ENCODE peak calls at places on chromosomes 6 and 20, in nine cellular contexts. One of them, this sample, is unnamed.

GRCh38 chr6:68032217-68032616 is 602.9 kb upstream of the ADGRB3 start:
- DNase-seq in neural progenitor cell: no peak
- DNase-seq in heart left ventricle: no peak
- DNase-seq in adrenal gland: no peak
- DNase-seq in CD8-positive, alpha-beta T cell: no peak
- DNase-seq in kidney: no peak
- DNase-seq in ovary: no peak
- DNase-seq in astrocyte of the spinal cord: no peak
- DNase-seq in PC-9: no peak
- DNase-seq in this sample: no peak

GRCh38 chr20:59564171-59564570 is 40.2 kb upstream of the PHACTR3 start:
- DNase-seq in neural progenitor cell: no peak
- DNase-seq in heart left ventricle: no peak
- DNase-seq in adrenal gland: no peak
- DNase-seq in CD8-positive, alpha-beta T cell: no peak
- DNase-seq in kidney: peak
- DNase-seq in ovary: no peak
- DNase-seq in astrocyte of the spinal cord: no peak
- DNase-seq in PC-9: peak
- DNase-seq in this sample: no peak

GRCh38 chr20:62141397-62142251 is 1.6 kb downstream of the PSMA7 start:
- DNase-seq in neural progenitor cell: peak
- DNase-seq in heart left ventricle: no peak
- DNase-seq in adrenal gland: no peak
- DNase-seq in CD8-positive, alpha-beta T cell: peak
- DNase-seq in kidney: no peak
- DNase-seq in ovary: no peak
- DNase-seq in astrocyte of the spinal cord: peak
- DNase-seq in PC-9: peak
- DNase-seq in this sample: no peak

GRCh38 chr6:161417712-161418457 is 144.0 kb upstream of the AGPAT4 start:
- DNase-seq in neural progenitor cell: peak
- DNase-seq in heart left ventricle: peak
- DNase-seq in adrenal gland: no peak
- DNase-seq in CD8-positive, alpha-beta T cell: no peak
- DNase-seq in kidney: no peak
- DNase-seq in ovary: peak
- DNase-seq in astrocyte of the spinal cord: peak
- DNase-seq in PC-9: no peak
- DNase-seq in this sample: no peak

GRCh38 chr6:138559153-138559552 is 59.9 kb upstream of the NHSL1 start:
- DNase-seq in neural progenitor cell: no peak
- DNase-seq in heart left ventricle: no peak
- DNase-seq in adrenal gland: no peak
- DNase-seq in CD8-positive, alpha-beta T cell: no peak
- DNase-seq in kidney: no peak
- DNase-seq in ovary: no peak
- DNase-seq in astrocyte of the spinal cord: no peak
- DNase-seq in PC-9: no peak
- DNase-seq in this sample: no peak

GRCh38 chr6:1135726-1136414 is 176.0 kb upstream of the FOXQ1 start:
- DNase-seq in neural progenitor cell: no peak
- DNase-seq in heart left ventricle: no peak
- DNase-seq in adrenal gland: no peak
- DNase-seq in CD8-positive, alpha-beta T cell: no peak
- DNase-seq in kidney: no peak
- DNase-seq in ovary: no peak
- DNase-seq in astrocyte of the spinal cord: no peak
- DNase-seq in PC-9: no peak
- DNase-seq in this sample: no peak

GRCh38 chr6:136774228-136775041 is 17.8 kb downstream of the MAP3K5 start:
- DNase-seq in neural progenitor cell: no peak
- DNase-seq in heart left ventricle: no peak
- DNase-seq in adrenal gland: no peak
- DNase-seq in CD8-positive, alpha-beta T cell: no peak
- DNase-seq in kidney: no peak
- DNase-seq in ovary: no peak
- DNase-seq in astrocyte of the spinal cord: peak
- DNase-seq in PC-9: peak
- DNase-seq in this sample: no peak

GRCh38 chr6:701696-702479 is 8.9 kb upstream of the EXOC2 start:
- DNase-seq in neural progenitor cell: peak
- DNase-seq in heart left ventricle: no peak
- DNase-seq in adrenal gland: no peak
- DNase-seq in CD8-positive, alpha-beta T cell: no peak
- DNase-seq in kidney: no peak
- DNase-seq in ovary: no peak
- DNase-seq in astrocyte of the spinal cord: no peak
- DNase-seq in PC-9: no peak
- DNase-seq in this sample: no peak

GRCh38 chr6:101395345-101395744 is 1.8 kb downstream of the GRIK2 start:
- DNase-seq in neural progenitor cell: no peak
- DNase-seq in heart left ventricle: no peak
- DNase-seq in adrenal gland: no peak
- DNase-seq in CD8-positive, alpha-beta T cell: no peak
- DNase-seq in kidney: no peak
- DNase-seq in ovary: no peak
- DNase-seq in astrocyte of the spinal cord: no peak
- DNase-seq in PC-9: no peak
- DNase-seq in this sample: no peak

GRCh38 chr6:45105170-45105820 is 222.8 kb upstream of the RUNX2 start:
- DNase-seq in neural progenitor cell: no peak
- DNase-seq in heart left ventricle: no peak
- DNase-seq in adrenal gland: no peak
- DNase-seq in CD8-positive, alpha-beta T cell: no peak
- DNase-seq in kidney: no peak
- DNase-seq in ovary: no peak
- DNase-seq in astrocyte of the spinal cord: peak
- DNase-seq in PC-9: no peak
- DNase-seq in this sample: no peak

GRCh38 chr20:51306521-51307358 is 235.8 kb downstream of the NFATC2 start:
- DNase-seq in neural progenitor cell: peak
- DNase-seq in heart left ventricle: peak
- DNase-seq in adrenal gland: peak
- DNase-seq in CD8-positive, alpha-beta T cell: peak
- DNase-seq in kidney: peak
- DNase-seq in ovary: peak
- DNase-seq in astrocyte of the spinal cord: peak
- DNase-seq in PC-9: no peak
- DNase-seq in this sample: peak

GRCh38 chr6:142878407-142878806 is 66.6 kb downstream of the HIVEP2 start:
- DNase-seq in neural progenitor cell: no peak
- DNase-seq in heart left ventricle: no peak
- DNase-seq in adrenal gland: no peak
- DNase-seq in CD8-positive, alpha-beta T cell: no peak
- DNase-seq in kidney: no peak
- DNase-seq in ovary: no peak
- DNase-seq in astrocyte of the spinal cord: no peak
- DNase-seq in PC-9: no peak
- DNase-seq in this sample: no peak

GRCh38 chr6:112061605-112062004 is 7.7 kb downstream of the CCN6 start:
- DNase-seq in neural progenitor cell: no peak
- DNase-seq in heart left ventricle: no peak
- DNase-seq in adrenal gland: no peak
- DNase-seq in CD8-positive, alpha-beta T cell: no peak
- DNase-seq in kidney: no peak
- DNase-seq in ovary: no peak
- DNase-seq in astrocyte of the spinal cord: peak
- DNase-seq in PC-9: peak
- DNase-seq in this sample: no peak

GRCh38 chr6:167255918-167256553 is 35.1 kb upstream of the UNC93A start:
- DNase-seq in neural progenitor cell: no peak
- DNase-seq in heart left ventricle: no peak
- DNase-seq in adrenal gland: no peak
- DNase-seq in CD8-positive, alpha-beta T cell: no peak
- DNase-seq in kidney: no peak
- DNase-seq in ovary: no peak
- DNase-seq in astrocyte of the spinal cord: no peak
- DNase-seq in PC-9: no peak
- DNase-seq in this sample: no peak

GRCh38 chr6:167247814-167248595 is 43.1 kb upstream of the UNC93A start:
- DNase-seq in neural progenitor cell: no peak
- DNase-seq in heart left ventricle: no peak
- DNase-seq in adrenal gland: no peak
- DNase-seq in CD8-positive, alpha-beta T cell: no peak
- DNase-seq in kidney: no peak
- DNase-seq in ovary: no peak
- DNase-seq in astrocyte of the spinal cord: no peak
- DNase-seq in PC-9: no peak
- DNase-seq in this sample: no peak

GRCh38 chr6:167252271-167252670 is 38.8 kb upstream of the UNC93A start:
- DNase-seq in neural progenitor cell: no peak
- DNase-seq in heart left ventricle: no peak
- DNase-seq in adrenal gland: no peak
- DNase-seq in CD8-positive, alpha-beta T cell: no peak
- DNase-seq in kidney: no peak
- DNase-seq in ovary: no peak
- DNase-seq in astrocyte of the spinal cord: no peak
- DNase-seq in PC-9: no peak
- DNase-seq in this sample: no peak
- H3K4me3 ChIP-seq in neural progenitor cell: no peak
- H3K4me3 ChIP-seq in heart left ventricle: no peak
- H3K4me3 ChIP-seq in adrenal gland: no peak
- H3K4me3 ChIP-seq in CD8-positive, alpha-beta T cell: no peak
- H3K4me3 ChIP-seq in kidney: no peak
- H3K4me3 ChIP-seq in ovary: no peak
- H3K4me3 ChIP-seq in astrocyte of the spinal cord: no peak
- H3K4me3 ChIP-seq in PC-9: no peak
- H3K4me3 ChIP-seq in this sample: no peak

GRCh38 chr20:36431604-36432003 is 109.7 kb upstream of the MYL9 start:
- DNase-seq in neural progenitor cell: no peak
- DNase-seq in heart left ventricle: no peak
- DNase-seq in adrenal gland: no peak
- DNase-seq in CD8-positive, alpha-beta T cell: no peak
- DNase-seq in kidney: no peak
- DNase-seq in ovary: no peak
- DNase-seq in astrocyte of the spinal cord: no peak
- DNase-seq in PC-9: no peak
- DNase-seq in this sample: no peak
- H3K4me3 ChIP-seq in neural progenitor cell: no peak
- H3K4me3 ChIP-seq in heart left ventricle: no peak
- H3K4me3 ChIP-seq in adrenal gland: no peak
- H3K4me3 ChIP-seq in CD8-positive, alpha-beta T cell: no peak
- H3K4me3 ChIP-seq in kidney: no peak
- H3K4me3 ChIP-seq in ovary: no peak
- H3K4me3 ChIP-seq in astrocyte of the spinal cord: no peak
- H3K4me3 ChIP-seq in PC-9: no peak
- H3K4me3 ChIP-seq in this sample: no peak

GRCh38 chr6:5132741-5133140 is 47.6 kb downstream of the PPP1R3G start:
- DNase-seq in neural progenitor cell: peak
- DNase-seq in heart left ventricle: peak
- DNase-seq in adrenal gland: peak
- DNase-seq in CD8-positive, alpha-beta T cell: no peak
- DNase-seq in kidney: peak
- DNase-seq in ovary: peak
- DNase-seq in astrocyte of the spinal cord: peak
- DNase-seq in PC-9: no peak
- DNase-seq in this sample: peak
- H3K4me3 ChIP-seq in neural progenitor cell: peak
- H3K4me3 ChIP-seq in heart left ventricle: peak
- H3K4me3 ChIP-seq in adrenal gland: no peak
- H3K4me3 ChIP-seq in CD8-positive, alpha-beta T cell: no peak
- H3K4me3 ChIP-seq in kidney: no peak
- H3K4me3 ChIP-seq in ovary: peak
- H3K4me3 ChIP-seq in astrocyte of the spinal cord: no peak
- H3K4me3 ChIP-seq in PC-9: no peak
- H3K4me3 ChIP-seq in this sample: no peak

DNA sequence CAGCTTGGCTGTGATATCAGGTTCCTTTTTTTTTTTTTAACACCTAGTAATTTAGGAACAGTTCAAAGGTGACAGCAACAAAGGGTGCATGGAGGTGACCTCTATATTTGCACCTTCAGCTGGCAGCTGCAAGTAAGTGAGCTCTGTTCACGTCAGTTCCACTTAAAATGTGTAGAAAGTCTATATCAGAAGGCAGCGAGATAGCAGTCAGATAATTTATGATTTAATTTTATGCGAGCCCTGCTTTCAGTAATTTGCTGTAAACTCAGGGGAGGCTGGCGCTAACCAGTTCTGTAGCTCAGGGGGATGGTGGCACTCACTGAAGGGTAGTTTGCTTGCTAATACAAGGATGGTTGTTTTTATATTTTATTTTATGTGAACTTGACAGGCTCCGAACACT is 602.8 kb upstream of the MMS22L start:
- DNase-seq in neural progenitor cell: no peak
- DNase-seq in heart left ventricle: no peak
- DNase-seq in adrenal gland: no peak
- DNase-seq in CD8-positive, alpha-beta T cell: no peak
- DNase-seq in kidney: no peak
- DNase-seq in ovary: no peak
- DNase-seq in astrocyte of the spinal cord: no peak
- DNase-seq in PC-9: no peak
- DNase-seq in this sample: no peak
- H3K4me3 ChIP-seq in neural progenitor cell: no peak
- H3K4me3 ChIP-seq in heart left ventricle: no peak
- H3K4me3 ChIP-seq in adrenal gland: no peak
- H3K4me3 ChIP-seq in CD8-positive, alpha-beta T cell: no peak
- H3K4me3 ChIP-seq in kidney: no peak
- H3K4me3 ChIP-seq in ovary: no peak
- H3K4me3 ChIP-seq in astrocyte of the spinal cord: no peak
- H3K4me3 ChIP-seq in PC-9: no peak
- H3K4me3 ChIP-seq in this sample: no peak

GRCh38 chr6:105452924-105453756 is 50.3 kb upstream of the PREP start:
- DNase-seq in neural progenitor cell: no peak
- DNase-seq in heart left ventricle: no peak
- DNase-seq in adrenal gland: peak
- DNase-seq in CD8-positive, alpha-beta T cell: peak
- DNase-seq in kidney: no peak
- DNase-seq in ovary: no peak
- DNase-seq in astrocyte of the spinal cord: no peak
- DNase-seq in PC-9: no peak
- DNase-seq in this sample: no peak
- H3K4me3 ChIP-seq in neural progenitor cell: no peak
- H3K4me3 ChIP-seq in heart left ventricle: no peak
- H3K4me3 ChIP-seq in adrenal gland: no peak
- H3K4me3 ChIP-seq in CD8-positive, alpha-beta T cell: peak
- H3K4me3 ChIP-seq in kidney: no peak
- H3K4me3 ChIP-seq in ovary: no peak
- H3K4me3 ChIP-seq in astrocyte of the spinal cord: no peak
- H3K4me3 ChIP-seq in PC-9: no peak
- H3K4me3 ChIP-seq in this sample: no peak

GRCh38 chr6:54285595-54285994 is 22.6 kb upstream of the TINAG start:
- DNase-seq in neural progenitor cell: no peak
- DNase-seq in heart left ventricle: no peak
- DNase-seq in adrenal gland: no peak
- DNase-seq in CD8-positive, alpha-beta T cell: no peak
- DNase-seq in kidney: no peak
- DNase-seq in ovary: no peak
- DNase-seq in astrocyte of the spinal cord: no peak
- DNase-seq in PC-9: no peak
- DNase-seq in this sample: no peak
- H3K4me3 ChIP-seq in neural progenitor cell: no peak
- H3K4me3 ChIP-seq in heart left ventricle: no peak
- H3K4me3 ChIP-seq in adrenal gland: no peak
- H3K4me3 ChIP-seq in CD8-positive, alpha-beta T cell: no peak
- H3K4me3 ChIP-seq in kidney: no peak
- H3K4me3 ChIP-seq in ovary: no peak
- H3K4me3 ChIP-seq in astrocyte of the spinal cord: no peak
- H3K4me3 ChIP-seq in PC-9: no peak
- H3K4me3 ChIP-seq in this sample: no peak

GRCh38 chr6:7706269-7706668 is 19.6 kb upstream of the BMP6 start:
- DNase-seq in neural progenitor cell: no peak
- DNase-seq in heart left ventricle: no peak
- DNase-seq in adrenal gland: no peak
- DNase-seq in CD8-positive, alpha-beta T cell: no peak
- DNase-seq in kidney: no peak
- DNase-seq in ovary: no peak
- DNase-seq in astrocyte of the spinal cord: no peak
- DNase-seq in PC-9: no peak
- DNase-seq in this sample: no peak
- H3K4me3 ChIP-seq in neural progenitor cell: no peak
- H3K4me3 ChIP-seq in heart left ventricle: no peak
- H3K4me3 ChIP-seq in adrenal gland: no peak
- H3K4me3 ChIP-seq in CD8-positive, alpha-beta T cell: no peak
- H3K4me3 ChIP-seq in kidney: no peak
- H3K4me3 ChIP-seq in ovary: no peak
- H3K4me3 ChIP-seq in astrocyte of the spinal cord: no peak
- H3K4me3 ChIP-seq in PC-9: no peak
- H3K4me3 ChIP-seq in this sample: no peak